ENCODE peak calls at places on chromosome 9, in five cellular contexts. U is AG04449, D is body of pancreas, Q is AG10803, H is lower lobe of right lung. P is an unnamed sample.

GRCh38 chr9:71758785-71759184 is 9.5 kb downstream of the CEMIP2 start:
- DNase-seq in U (no peak), D (no peak), Q (no peak), H (no peak), P (no peak)

GRCh38 chr9:98864257-98865180 is 57.0 kb downstream of the GALNT12 start:
- DNase-seq in U (peak), D (no peak), Q (peak), H (no peak), P (no peak)

GRCh38 chr9:105822814-105823213 is 128.5 kb downstream of the TMEM38B start:
- DNase-seq in U (no peak), D (no peak), Q (no peak), H (no peak), P (no peak)

GRCh38 chr9:34646211-34647083 is at the start of gene GALT:
- DNase-seq in U (peak), D (peak), Q (peak), H (peak), P (peak)

GRCh38 chr9:93119953-93120845 is 13.9 kb downstream of the NINJ1 start:
- DNase-seq in U (no peak), D (peak), Q (peak), H (peak), P (no peak)

GRCh38 chr9:136728548-136729123 is 14.1 kb downstream of the LCN10 start:
- DNase-seq in U (no peak), D (no peak), Q (peak), H (peak), P (no peak)

GRCh38 chr9:133162802-133163558 is 734 bp downstream of the GBGT1 start:
- DNase-seq in U (no peak), D (no peak), Q (no peak), H (peak), P (no peak)

GRCh38 chr9:95991326-95991725 is 115.8 kb downstream of the ERCC6L2 start:
- DNase-seq in U (no peak), D (no peak), Q (no peak), H (no peak), P (no peak)

GRCh38 chr9:98108540-98109031 is 10.4 kb downstream of the TRIM14 start:
- DNase-seq in U (no peak), D (no peak), Q (no peak), H (no peak), P (peak)

GRCh38 chr9:90546200-90546599 is 96.4 kb downstream of the DIRAS2 start:
- DNase-seq in U (peak), D (no peak), Q (peak), H (no peak), P (no peak)

GRCh38 chr9:110619831-110620230 is 40.3 kb upstream of the SVEP1 start:
- DNase-seq in U (no peak), D (no peak), Q (peak), H (no peak), P (no peak)

GRCh38 chr9:131773911-131774379 is 34.1 kb upstream of the RAPGEF1 start:
- DNase-seq in U (no peak), D (peak), Q (peak), H (no peak), P (peak)

GRCh38 chr9:108125541-108125940 is 636.0 kb upstream of the KLF4 start:
- DNase-seq in U (no peak), D (no peak), Q (no peak), H (no peak), P (peak)

GRCh38 chr9:89676281-89676680 is 71.5 kb downstream of the GADD45G start:
- DNase-seq in U (no peak), D (peak), Q (no peak), H (peak), P (no peak)

GRCh38 chr9:73143606-73144328 is 7.9 kb upstream of the ANXA1 start:
- DNase-seq in U (peak), D (no peak), Q (peak), H (no peak), P (no peak)

GRCh38 chr9:83081010-83081409 is 18.1 kb upstream of the RASEF start:
- DNase-seq in U (no peak), D (no peak), Q (no peak), H (no peak), P (no peak)

GRCh38 chr9:75087279-75087823 is 604 bp downstream of the NMRK1 start:
- DNase-seq in U (no peak), D (peak), Q (peak), H (no peak), P (peak)

GRCh38 chr9:6029581-6029980 is 14.2 kb upstream of the RANBP6 start:
- DNase-seq in U (no peak), D (no peak), Q (no peak), H (no peak), P (no peak)

GRCh38 chr9:112505607-112506006 is 19.0 kb downstream of the KIAA1958 start:
- DNase-seq in U (no peak), D (no peak), Q (no peak), H (no peak), P (no peak)

GRCh38 chr9:90999425-91000397 is 198.1 kb downstream of the SYK start:
- DNase-seq in U (peak), D (no peak), Q (no peak), H (no peak), P (no peak)

GRCh38 chr9:17135578-17135904 is 701 bp downstream of the CNTLN start:
- DNase-seq in U (no peak), D (no peak), Q (no peak), H (peak), P (no peak)

GRCh38 chr9:134373953-134374300 is 47.7 kb downstream of the RXRA start:
- DNase-seq in U (no peak), D (no peak), Q (no peak), H (no peak), P (no peak)

GRCh38 chr9:138045541-138046490 is 168.2 kb downstream of the CACNA1B start:
- DNase-seq in U (no peak), D (no peak), Q (no peak), H (no peak), P (no peak)

GRCh38 chr9:4424891-4425290 is 65.4 kb upstream of the SLC1A1 start:
- DNase-seq in U (no peak), D (no peak), Q (no peak), H (no peak), P (no peak)

GRCh38 chr9:137352511-137353222 is 50.6 kb upstream of the NRARP start:
- DNase-seq in U (no peak), D (no peak), Q (no peak), H (no peak), P (no peak)

GRCh38 chr9:80789831-80790230 is 899.5 kb downstream of the TLE1 start:
- DNase-seq in U (no peak), D (no peak), Q (no peak), H (no peak), P (no peak)

GRCh38 chr9:82117528-82117927 is 129.0 kb downstream of the SPATA31D1 start:
- DNase-seq in U (no peak), D (no peak), Q (peak), H (no peak), P (no peak)

GRCh38 chr9:304519-305185 is 90.0 kb downstream of the DOCK8 start:
- DNase-seq in U (no peak), D (no peak), Q (no peak), H (no peak), P (no peak)

GRCh38 chr9:38360880-38361836 is 31.3 kb upstream of the ALDH1B1 start:
- DNase-seq in U (no peak), D (no peak), Q (peak), H (no peak), P (no peak)

GRCh38 chr9:84136119-84136868 is 155.7 kb downstream of the RMI1 start:
- DNase-seq in U (no peak), D (no peak), Q (peak), H (no peak), P (no peak)

GRCh38 chr9:99445377-99445891 is 223.4 kb downstream of the SEC61B start:
- DNase-seq in U (peak), D (no peak), Q (peak), H (no peak), P (no peak)

GRCh38 chr9:14372437-14373318 is 58.7 kb upstream of the NFIB start:
- DNase-seq in U (no peak), D (no peak), Q (peak), H (no peak), P (no peak)

GRCh38 chr9:133088146-133088750 is 26.5 kb downstream of the CEL start:
- DNase-seq in U (no peak), D (peak), Q (no peak), H (no peak), P (no peak)

GRCh38 chr9:97563458-97564135 is 62.1 kb downstream of the TMOD1 start:
- DNase-seq in U (no peak), D (no peak), Q (no peak), H (no peak), P (no peak)

GRCh38 chr9:38117646-38118045 is 48.6 kb upstream of the SHB start:
- DNase-seq in U (no peak), D (no peak), Q (peak), H (no peak), P (no peak)

GRCh38 chr9:92808726-92809451 is 44.3 kb upstream of the BICD2 start:
- DNase-seq in U (no peak), D (peak), Q (peak), H (peak), P (no peak)

GRCh38 chr9:98983295-98984268 is 39.9 kb downstream of the COL15A1 start:
- DNase-seq in U (peak), D (no peak), Q (peak), H (no peak), P (no peak)

GRCh38 chr9:72902268-72902667 is 50.6 kb downstream of the ALDH1A1 start:
- DNase-seq in U (no peak), D (no peak), Q (no peak), H (no peak), P (no peak)

DNA sequence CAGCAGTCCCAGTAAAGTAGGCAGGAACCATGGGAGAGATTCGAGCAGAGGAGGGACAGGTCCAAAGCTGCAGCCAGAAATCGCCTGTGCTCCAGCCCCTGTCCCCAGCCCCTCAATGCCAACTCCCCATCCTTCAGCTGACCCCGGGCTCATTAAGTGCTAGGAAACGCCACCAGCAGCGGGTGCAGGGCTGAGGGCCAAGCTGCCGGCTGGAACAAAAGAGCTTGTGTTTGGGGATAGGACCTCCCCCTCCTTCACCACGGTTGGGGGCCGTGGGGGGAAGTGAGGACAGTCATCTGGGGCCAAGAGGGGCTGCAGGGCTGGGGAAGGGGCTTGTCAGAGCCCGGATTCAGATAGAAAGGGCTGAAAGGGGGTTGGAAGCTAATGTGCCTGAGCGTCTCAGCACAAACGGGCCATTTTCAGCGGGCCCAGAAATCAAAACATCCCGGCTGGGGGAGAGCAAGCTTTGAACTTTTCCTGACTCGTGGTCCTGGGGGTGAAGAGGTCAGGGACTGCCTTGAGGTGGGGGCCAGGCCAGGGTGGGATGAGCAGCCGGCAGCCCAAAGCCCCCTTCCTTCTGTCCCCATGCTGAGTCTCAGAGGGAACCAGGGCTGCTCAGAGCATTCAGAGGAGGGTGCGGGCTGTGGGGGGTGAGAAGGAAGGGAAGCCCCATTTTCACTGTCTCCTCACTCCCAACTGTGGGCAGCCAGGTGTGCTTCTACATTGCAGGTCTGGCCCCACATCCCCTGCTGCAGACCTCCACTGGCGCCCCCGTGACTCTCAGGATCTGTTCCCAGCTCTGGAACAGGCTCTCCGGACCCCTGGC is 69.4 kb upstream of the DAB2IP start:
- DNase-seq in U (no peak), D (no peak), Q (no peak), H (no peak), P (no peak)
- H3K4me3 ChIP-seq in U (no peak), D (no peak), Q (no peak), H (no peak), P (no peak)

DNA sequence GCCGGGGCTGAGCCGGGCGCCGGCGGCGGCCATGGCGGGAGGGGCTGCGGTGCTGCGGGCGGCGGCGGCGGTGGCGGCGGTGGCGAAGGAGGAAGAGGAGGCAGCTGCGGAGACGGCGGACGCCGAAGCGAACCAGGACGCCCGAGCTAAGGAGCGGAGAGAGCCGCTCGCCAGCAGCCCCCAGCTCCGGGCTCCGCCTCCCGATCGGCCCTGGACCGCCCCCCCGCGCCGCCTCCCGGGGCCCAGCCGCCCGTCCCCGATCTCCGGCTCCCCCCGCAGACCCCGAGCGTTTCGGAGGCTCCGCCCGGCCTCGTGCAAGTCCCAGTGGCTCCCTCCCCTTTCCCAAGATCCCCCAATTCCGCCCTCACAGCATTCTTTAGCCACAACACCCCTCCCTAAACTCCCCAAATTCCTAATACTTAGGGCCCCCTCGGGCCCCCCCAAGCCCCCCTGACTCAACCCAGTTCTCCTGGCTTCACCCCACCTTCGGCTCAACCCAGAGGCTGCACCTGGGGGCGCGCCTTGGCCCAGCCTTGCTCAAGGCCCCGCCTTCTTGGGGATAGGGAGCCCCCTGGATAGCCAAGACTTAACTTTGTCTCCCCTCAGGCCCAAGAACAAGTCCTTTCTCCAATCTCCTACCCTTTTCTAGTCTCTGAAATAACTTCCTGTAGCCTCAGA is at the start of gene ASTN2:
- DNase-seq in U (no peak), D (no peak), Q (peak), H (no peak), P (no peak)
- H3K4me3 ChIP-seq in U (peak), D (peak), Q (peak), H (peak), P (no peak)

GRCh38 chr9:77019010-77019809 is at the start of gene FOXB2:
- DNase-seq in U (no peak), D (no peak), Q (no peak), H (no peak), P (no peak)
- H3K4me3 ChIP-seq in U (no peak), D (no peak), Q (no peak), H (peak), P (no peak)

DNA sequence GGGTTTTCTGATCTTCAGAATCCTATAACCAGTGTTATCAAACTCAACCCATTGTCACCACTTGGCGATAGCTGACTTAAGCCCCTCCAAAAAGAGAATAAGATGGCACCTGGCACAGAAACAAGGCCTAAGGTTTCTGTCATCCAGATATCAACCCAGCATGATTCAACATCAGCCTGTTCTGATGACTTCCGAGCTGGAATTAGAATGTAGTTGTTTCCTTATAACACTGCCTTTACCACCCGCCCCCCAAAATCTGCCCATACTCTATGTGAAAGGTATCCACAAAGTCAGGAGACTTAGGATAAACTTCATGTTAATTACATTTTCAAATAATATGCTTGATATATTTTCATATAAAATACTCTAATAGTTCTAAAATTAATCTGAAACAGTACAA is 5.2 kb downstream of the KLF9 start:
- DNase-seq in U (no peak), D (no peak), Q (peak), H (no peak), P (no peak)
- H3K4me3 ChIP-seq in U (no peak), D (no peak), Q (no peak), H (peak), P (no peak)

GRCh38 chr9:100577776-100578448 is at the start of gene CAVIN4:
- DNase-seq in U (no peak), D (no peak), Q (peak), H (no peak), P (no peak)
- H3K4me3 ChIP-seq in U (no peak), D (no peak), Q (no peak), H (no peak), P (no peak)

GRCh38 chr9:87201316-87201715 is 254.0 kb upstream of the GAS1 start:
- DNase-seq in U (peak), D (no peak), Q (peak), H (no peak), P (no peak)
- H3K4me3 ChIP-seq in U (no peak), D (no peak), Q (no peak), H (no peak), P (no peak)

GRCh38 chr9:124003636-124004349 is 7.8 kb upstream of the LHX2 start:
- DNase-seq in U (no peak), D (no peak), Q (no peak), H (no peak), P (no peak)
- H3K4me3 ChIP-seq in U (no peak), D (no peak), Q (no peak), H (no peak), P (no peak)

GRCh38 chr9:130461731-130462130 is 17.0 kb downstream of the ASS1 start:
- DNase-seq in U (no peak), D (no peak), Q (no peak), H (no peak), P (no peak)
- H3K4me3 ChIP-seq in U (no peak), D (no peak), Q (no peak), H (no peak), P (no peak)

P was measured in Jurkat, Clone E6-1.